ENCODE peak calls at places on chromosomes 7 and 10, in four cellular contexts. L is DND-41, Q is neural progenitor cell, M is IMR-90. J is an unnamed sample. For H3K4me1 and H3K9me3, the result is how much of the 10 kb centered on the place peaks cover.

GRCh38 chr10:125101049-125101448 is 59.3 kb downstream of the CTBP2 start:
- DNase-seq in M (no peak), L (no peak), Q (no peak), J (no peak)

GRCh38 chr7:2046581-2047271 is 186.0 kb downstream of the MAD1L1 start:
- DNase-seq in Q (no peak), L (no peak), M (no peak), J (no peak)

GRCh38 chr7:15086171-15086745 is 183.7 kb upstream of the DGKB start:
- DNase-seq in Q (no peak), M (no peak), L (no peak), J (no peak)

GRCh38 chr7:94575646-94576045 is 66.0 kb downstream of the CASD1 start:
- DNase-seq in L (no peak), M (no peak), Q (no peak), J (no peak)

GRCh38 chr10:131249238-131249956 is 62.1 kb downstream of the TCERG1L start:
- DNase-seq in L (no peak), M (no peak), Q (peak), J (no peak)

GRCh38 chr7:29486191-29486700 is 77.4 kb upstream of the PRR15 start:
- DNase-seq in Q (no peak), L (no peak), M (no peak), J (no peak)

GRCh38 chr10:60848126-60848525 is 69.8 kb downstream of the CDK1 start:
- DNase-seq in L (no peak), Q (no peak), M (peak), J (no peak)

GRCh38 chr10:133394064-133394663 is at the start of gene MTG1:
- DNase-seq in M (peak), Q (peak), L (peak), J (peak)

GRCh38 chr10:75253281-75254220 is 17.8 kb upstream of the COMTD1 start:
- DNase-seq in L (no peak), M (no peak), Q (no peak), J (no peak)

GRCh38 chr10:25934673-25935139 is 677 bp downstream of the MYO3A start:
- DNase-seq in L (no peak), Q (peak), M (no peak), J (peak)

GRCh38 chr7:105580022-105580740 is 1.1 kb downstream of the EFCAB10 start:
- DNase-seq in L (no peak), M (no peak), Q (no peak), J (no peak)

GRCh38 chr7:1512781-1513656 is 8.8 kb upstream of the INTS1 start:
- DNase-seq in M (peak), L (peak), Q (no peak), J (peak)

GRCh38 chr10:79392506-79393176 is 45.4 kb downstream of the PPIF start:
- DNase-seq in M (no peak), L (no peak), Q (no peak), J (no peak)

GRCh38 chr10:79392020-79392398 is 44.7 kb downstream of the PPIF start:
- DNase-seq in M (no peak), Q (no peak), L (no peak), J (no peak)

GRCh38 chr10:79390551-79391229 is 43.4 kb downstream of the PPIF start:
- DNase-seq in L (no peak), M (no peak), Q (no peak), J (no peak)

GRCh38 chr10:79390057-79390456 is 42.8 kb downstream of the PPIF start:
- DNase-seq in Q (no peak), L (no peak), M (no peak), J (no peak)

GRCh38 chr10:79391231-79392019 is 44.2 kb downstream of the PPIF start:
- DNase-seq in M (no peak), Q (no peak), L (no peak), J (no peak)
- H3K4me1 ChIP-seq in M (under half), Q (under half), L (under half), J (under half)

GRCh38 chr10:86954681-86955500 is 2.5 kb downstream of the MMRN2 start:
- DNase-seq in Q (no peak), M (no peak), L (no peak), J (no peak)
- H3K4me3 ChIP-seq in Q (no peak), M (no peak), L (no peak), J (no peak)

DNA sequence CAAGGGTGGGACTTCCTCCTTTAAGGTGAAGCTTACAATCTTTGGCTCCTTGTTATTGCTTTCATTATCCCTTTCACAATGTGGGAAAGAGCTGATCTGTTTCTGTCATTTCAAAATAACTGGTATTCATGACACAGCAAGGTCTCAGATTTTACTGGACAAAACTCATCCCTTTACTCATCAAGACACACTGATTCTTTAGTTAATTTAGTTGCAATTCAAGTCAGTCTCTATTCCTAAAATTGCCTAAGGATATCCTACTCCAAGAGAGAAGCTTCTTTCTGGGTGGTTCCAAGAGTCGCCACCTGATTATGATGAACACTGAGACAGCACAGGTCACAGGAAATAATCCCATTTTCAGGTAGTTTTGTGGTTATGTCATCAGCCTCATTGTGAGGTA is 5.8 kb upstream of the PNLIPRP3 start:
- DNase-seq in L (no peak), Q (no peak), M (no peak), J (no peak)
- H3K9me3 ChIP-seq in L (under half), Q (under half), M (under half), J (under half)

DNA sequence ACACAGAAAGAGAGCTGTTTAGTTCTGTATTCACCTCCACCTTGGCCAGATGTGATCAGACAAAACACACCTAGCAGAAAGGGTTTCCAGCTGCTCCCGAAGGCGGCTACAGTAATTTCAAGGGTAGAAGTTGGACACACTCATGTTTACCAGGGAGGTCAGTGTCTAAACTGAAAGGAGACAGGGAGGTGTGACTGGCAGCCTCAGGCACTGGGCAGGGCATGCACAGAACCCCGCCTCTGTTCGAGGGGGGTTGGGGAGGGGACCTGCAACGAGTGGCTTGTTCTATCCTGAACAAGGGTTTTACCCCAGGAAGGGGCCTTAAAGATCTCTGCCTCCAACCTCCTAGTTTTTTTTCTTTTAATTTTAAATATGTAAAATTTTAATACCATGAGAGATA is 49.6 kb downstream of the BPGM start:
- DNase-seq in M (no peak), L (no peak), Q (no peak), J (no peak)
- H3K4me1 ChIP-seq in M (under half), L (under half), Q (under half), J (under half)

GRCh38 chr10:80411267-80411668 is 2.9 kb downstream of the PRXL2A start:
- DNase-seq in Q (no peak), M (no peak), L (no peak), J (no peak)

GRCh38 chr10:80414126-80414898 is 6.0 kb downstream of the PRXL2A start:
- DNase-seq in Q (no peak), L (no peak), M (peak), J (no peak)

GRCh38 chr10:80411681-80412230 is 3.4 kb downstream of the PRXL2A start:
- DNase-seq in Q (no peak), M (no peak), L (no peak), J (no peak)

GRCh38 chr10:80412521-80412920 is 4.2 kb downstream of the PRXL2A start:
- DNase-seq in L (no peak), M (no peak), Q (no peak), J (no peak)

GRCh38 chr10:80413152-80413996 is 5.0 kb downstream of the PRXL2A start:
- DNase-seq in Q (no peak), M (peak), L (no peak), J (no peak)
- H3K4me3 ChIP-seq in Q (no peak), M (no peak), L (no peak), J (no peak)

J was measured in naive thymus-derived CD4-positive, alpha-beta T cell.